ENCODE peak calls at places on chromosomes 13 and 19, in nine cellular contexts. L is activated T-cell treated with anti-CD3 and anti-CD28 coated beads for 1 hour; T is SK-N-MC; W is cerebellum; C is memory B cell; P is AG08396; A is WTC11; V is naive thymus-derived CD8-positive, alpha-beta T cell; Z is substantia nigra. Y is an unnamed sample.
A peak's percentile ranks its signal among the peaks of the same experiment; 100 is the strongest.

GRCh38 chr13:79779761-79780160 is 298.8 kb downstream of the NDFIP2 start:
- DNase-seq in P (peak; percentile 68), C (no peak), Z (peak; percentile 17), L (no peak), V (no peak), A (no peak), T (no peak), W (no peak), Y (no peak)

GRCh38 chr13:73275163-73275562 is 216.4 kb downstream of the KLF5 start:
- DNase-seq in C (no peak), P (no peak), W (no peak), Z (no peak), A (no peak), L (no peak), T (no peak), V (no peak), Y (no peak)

GRCh38 chr13:92547256-92547655 is 679.4 kb upstream of the GPC6 start:
- DNase-seq in Z (no peak), P (no peak), T (no peak), A (no peak), W (no peak), V (no peak), C (no peak), L (no peak), Y (no peak)

GRCh38 chr13:83184819-83185218 is 697.5 kb downstream of the SLITRK1 start:
- DNase-seq in A (no peak), T (no peak), P (no peak), Z (no peak), L (no peak), W (no peak), C (no peak), V (no peak), Y (no peak)

GRCh38 chr13:79628463-79628862 is 147.5 kb downstream of the NDFIP2 start:
- DNase-seq in V (no peak), P (no peak), A (no peak), L (no peak), T (no peak), Z (no peak), C (no peak), W (no peak), Y (no peak)

GRCh38 chr13:75414036-75414827 is 67.7 kb downstream of the TBC1D4 start:
- DNase-seq in C (no peak), T (no peak), L (no peak), A (no peak), Z (no peak), V (no peak), W (no peak), P (no peak), Y (no peak)

GRCh38 chr13:26910754-26911465 is 150.3 kb upstream of the GPR12 start:
- DNase-seq in C (no peak), P (no peak), Z (no peak), W (no peak), L (no peak), T (no peak), A (no peak), V (no peak), Y (no peak)

GRCh38 chr19:49182848-49183375 is 25.3 kb downstream of the TRPM4 start:
- DNase-seq in A (no peak), Z (no peak), C (no peak), V (no peak), W (peak; percentile 48), P (no peak), L (no peak), T (no peak), Y (no peak)

GRCh38 chr19:12641456-12641855 is 25.1 kb downstream of the MAN2B1 start:
- DNase-seq in L (no peak), Z (no peak), C (no peak), T (no peak), V (no peak), W (no peak), P (no peak), A (no peak), Y (no peak)

GRCh38 chr19:46328079-46328478 is 18.8 kb upstream of the PPP5C start:
- DNase-seq in A (no peak), W (no peak), Z (no peak), P (no peak), T (no peak), L (no peak), C (no peak), V (no peak), Y (no peak)

GRCh38 chr19:3178377-3178972 is at the start of gene S1PR4:
- DNase-seq in P (no peak), W (no peak), C (peak; percentile 75), V (peak; percentile 69), T (no peak), Z (no peak), L (peak; percentile 60), A (no peak), Y (no peak)

GRCh38 chr13:104321756-104322155 is 1255.5 kb upstream of the SLC10A2 start:
- DNase-seq in V (no peak), L (no peak), W (no peak), T (no peak), A (no peak), P (no peak), C (no peak), Z (no peak), Y (no peak)

GRCh38 chr13:85825454-85825853 is 26.2 kb upstream of the SLITRK6 start:
- DNase-seq in A (no peak), C (no peak), T (no peak), L (no peak), Z (no peak), V (no peak), P (no peak), W (no peak), Y (no peak)

GRCh38 chr19:58409010-58409790 is 751 bp downstream of the ZNF584 start:
- DNase-seq in P (no peak), V (no peak), Z (peak; percentile 39), T (no peak), W (no peak), A (peak; percentile 31), C (peak; percentile 37), L (no peak), Y (peak; percentile 13)

GRCh38 chr13:89695343-89696257 is 1651.9 kb upstream of the MIR17HG start:
- DNase-seq in Z (no peak), C (no peak), P (no peak), W (no peak), L (no peak), V (no peak), A (peak; percentile 66), T (no peak), Y (no peak)

GRCh38 chr13:32087955-32088747 is 56.6 kb downstream of the FRY start:
- DNase-seq in A (no peak), Z (no peak), L (no peak), W (no peak), P (no peak), V (no peak), T (no peak), C (no peak), Y (no peak)